ENCODE peak calls at places on chromosomes 13 and 19, in ten cellular contexts. One of them, this sample, is unnamed. For H3K27me3, the result is how much of the 10 kb centered on the place peaks cover.

GRCh38 chr19:15332311-15332996 is at the start of gene BRD4:
- DNase-seq in SK-N-SH: peak
- DNase-seq in CD8-positive, alpha-beta memory T cell: peak
- DNase-seq in tibial artery: peak
- DNase-seq in neuronal stem cell: peak
- DNase-seq in mesendoderm: peak
- DNase-seq in psoas muscle: peak
- DNase-seq in brain microvascular endothelial cell: no peak
- DNase-seq in ascending aorta: no peak
- DNase-seq in H1: no peak
- DNase-seq in this sample: no peak

GRCh38 chr13:95660981-95661581 is 15.9 kb upstream of the DNAJC3 start:
- DNase-seq in ascending aorta: no peak
- DNase-seq in CD8-positive, alpha-beta memory T cell: no peak
- DNase-seq in psoas muscle: no peak
- DNase-seq in SK-N-SH: peak
- DNase-seq in tibial artery: no peak
- DNase-seq in neuronal stem cell: no peak
- DNase-seq in brain microvascular endothelial cell: peak
- DNase-seq in H1: no peak
- DNase-seq in mesendoderm: peak
- DNase-seq in this sample: no peak

GRCh38 chr19:51129716-51130115 is 5.0 kb downstream of the SIGLEC9 start:
- DNase-seq in mesendoderm: no peak
- DNase-seq in H1: no peak
- DNase-seq in tibial artery: peak
- DNase-seq in neuronal stem cell: no peak
- DNase-seq in SK-N-SH: no peak
- DNase-seq in CD8-positive, alpha-beta memory T cell: no peak
- DNase-seq in brain microvascular endothelial cell: no peak
- DNase-seq in ascending aorta: no peak
- DNase-seq in psoas muscle: no peak
- DNase-seq in this sample: no peak

GRCh38 chr19:13712767-13713201 is 51.5 kb upstream of the MRI1 start:
- DNase-seq in H1: no peak
- DNase-seq in brain microvascular endothelial cell: no peak
- DNase-seq in tibial artery: no peak
- DNase-seq in neuronal stem cell: no peak
- DNase-seq in mesendoderm: no peak
- DNase-seq in ascending aorta: no peak
- DNase-seq in CD8-positive, alpha-beta memory T cell: no peak
- DNase-seq in psoas muscle: no peak
- DNase-seq in SK-N-SH: no peak
- DNase-seq in this sample: no peak

GRCh38 chr19:51903192-51903591 is 1.6 kb downstream of the ZNF649 start:
- DNase-seq in mesendoderm: peak
- DNase-seq in tibial artery: no peak
- DNase-seq in brain microvascular endothelial cell: no peak
- DNase-seq in SK-N-SH: no peak
- DNase-seq in H1: no peak
- DNase-seq in psoas muscle: no peak
- DNase-seq in CD8-positive, alpha-beta memory T cell: no peak
- DNase-seq in neuronal stem cell: no peak
- DNase-seq in ascending aorta: no peak
- DNase-seq in this sample: no peak

GRCh38 chr19:5961969-5962945 is 15.7 kb downstream of the RANBP3 start:
- DNase-seq in SK-N-SH: no peak
- DNase-seq in ascending aorta: no peak
- DNase-seq in H1: no peak
- DNase-seq in mesendoderm: no peak
- DNase-seq in neuronal stem cell: no peak
- DNase-seq in psoas muscle: no peak
- DNase-seq in brain microvascular endothelial cell: peak
- DNase-seq in CD8-positive, alpha-beta memory T cell: peak
- DNase-seq in tibial artery: no peak
- DNase-seq in this sample: no peak

GRCh38 chr19:8505680-8506401 is 3.4 kb upstream of the PRAM1 start:
- DNase-seq in brain microvascular endothelial cell: peak
- DNase-seq in H1: peak
- DNase-seq in mesendoderm: peak
- DNase-seq in ascending aorta: no peak
- DNase-seq in tibial artery: peak
- DNase-seq in SK-N-SH: peak
- DNase-seq in neuronal stem cell: peak
- DNase-seq in psoas muscle: peak
- DNase-seq in CD8-positive, alpha-beta memory T cell: peak
- DNase-seq in this sample: peak

GRCh38 chr19:35363711-35364425 is 5.6 kb downstream of the FFAR3 start:
- DNase-seq in tibial artery: no peak
- DNase-seq in neuronal stem cell: no peak
- DNase-seq in brain microvascular endothelial cell: no peak
- DNase-seq in CD8-positive, alpha-beta memory T cell: no peak
- DNase-seq in H1: no peak
- DNase-seq in ascending aorta: no peak
- DNase-seq in psoas muscle: no peak
- DNase-seq in SK-N-SH: no peak
- DNase-seq in mesendoderm: no peak
- DNase-seq in this sample: no peak

GRCh38 chr19:53907193-53907581 is 1.9 kb upstream of the CACNG7 start:
- DNase-seq in CD8-positive, alpha-beta memory T cell: no peak
- DNase-seq in H1: no peak
- DNase-seq in neuronal stem cell: no peak
- DNase-seq in SK-N-SH: peak
- DNase-seq in brain microvascular endothelial cell: no peak
- DNase-seq in psoas muscle: no peak
- DNase-seq in ascending aorta: no peak
- DNase-seq in tibial artery: no peak
- DNase-seq in mesendoderm: no peak
- DNase-seq in this sample: no peak
- H3K27me3 ChIP-seq in CD8-positive, alpha-beta memory T cell: under half
- H3K27me3 ChIP-seq in H1: under half
- H3K27me3 ChIP-seq in neuronal stem cell: under half
- H3K27me3 ChIP-seq in SK-N-SH: under half
- H3K27me3 ChIP-seq in brain microvascular endothelial cell: under half
- H3K27me3 ChIP-seq in psoas muscle: under half
- H3K27me3 ChIP-seq in ascending aorta: under half
- H3K27me3 ChIP-seq in tibial artery: under half
- H3K27me3 ChIP-seq in mesendoderm: under half
- H3K27me3 ChIP-seq in this sample: under half

GRCh38 chr19:1746401-1747284 is 6.7 kb upstream of the ONECUT3 start:
- DNase-seq in CD8-positive, alpha-beta memory T cell: no peak
- DNase-seq in H1: peak
- DNase-seq in ascending aorta: no peak
- DNase-seq in mesendoderm: peak
- DNase-seq in tibial artery: no peak
- DNase-seq in psoas muscle: no peak
- DNase-seq in brain microvascular endothelial cell: peak
- DNase-seq in SK-N-SH: no peak
- DNase-seq in neuronal stem cell: no peak
- DNase-seq in this sample: no peak
- H3K27me3 ChIP-seq in CD8-positive, alpha-beta memory T cell: half or more
- H3K27me3 ChIP-seq in H1: half or more
- H3K27me3 ChIP-seq in ascending aorta: under half
- H3K27me3 ChIP-seq in mesendoderm: half or more
- H3K27me3 ChIP-seq in tibial artery: under half
- H3K27me3 ChIP-seq in psoas muscle: under half
- H3K27me3 ChIP-seq in brain microvascular endothelial cell: half or more
- H3K27me3 ChIP-seq in SK-N-SH: half or more
- H3K27me3 ChIP-seq in neuronal stem cell: half or more
- H3K27me3 ChIP-seq in this sample: half or more

GRCh38 chr19:41933131-41933458 is 4.8 kb upstream of the ERFL start:
- DNase-seq in mesendoderm: no peak
- DNase-seq in tibial artery: no peak
- DNase-seq in psoas muscle: no peak
- DNase-seq in brain microvascular endothelial cell: no peak
- DNase-seq in neuronal stem cell: no peak
- DNase-seq in H1: no peak
- DNase-seq in CD8-positive, alpha-beta memory T cell: no peak
- DNase-seq in SK-N-SH: no peak
- DNase-seq in ascending aorta: no peak
- DNase-seq in this sample: no peak
- H3K27me3 ChIP-seq in mesendoderm: half or more
- H3K27me3 ChIP-seq in tibial artery: under half
- H3K27me3 ChIP-seq in psoas muscle: under half
- H3K27me3 ChIP-seq in brain microvascular endothelial cell: half or more
- H3K27me3 ChIP-seq in neuronal stem cell: half or more
- H3K27me3 ChIP-seq in H1: half or more
- H3K27me3 ChIP-seq in CD8-positive, alpha-beta memory T cell: under half
- H3K27me3 ChIP-seq in SK-N-SH: under half
- H3K27me3 ChIP-seq in ascending aorta: under half
- H3K27me3 ChIP-seq in this sample: under half

GRCh38 chr19:39205449-39205764 is 1.3 kb upstream of the SYCN start:
- DNase-seq in ascending aorta: no peak
- DNase-seq in psoas muscle: no peak
- DNase-seq in H1: no peak
- DNase-seq in tibial artery: no peak
- DNase-seq in CD8-positive, alpha-beta memory T cell: no peak
- DNase-seq in neuronal stem cell: no peak
- DNase-seq in SK-N-SH: no peak
- DNase-seq in mesendoderm: no peak
- DNase-seq in brain microvascular endothelial cell: no peak
- DNase-seq in this sample: no peak

GRCh38 chr19:39200066-39200817 is 3.5 kb downstream of the NCCRP1 start:
- DNase-seq in SK-N-SH: no peak
- DNase-seq in ascending aorta: no peak
- DNase-seq in brain microvascular endothelial cell: no peak
- DNase-seq in mesendoderm: no peak
- DNase-seq in CD8-positive, alpha-beta memory T cell: no peak
- DNase-seq in H1: no peak
- DNase-seq in tibial artery: no peak
- DNase-seq in psoas muscle: no peak
- DNase-seq in neuronal stem cell: no peak
- DNase-seq in this sample: no peak

GRCh38 chr19:39203372-39204341 is at the start of gene SYCN:
- DNase-seq in ascending aorta: no peak
- DNase-seq in CD8-positive, alpha-beta memory T cell: no peak
- DNase-seq in H1: no peak
- DNase-seq in neuronal stem cell: no peak
- DNase-seq in mesendoderm: no peak
- DNase-seq in brain microvascular endothelial cell: no peak
- DNase-seq in SK-N-SH: peak
- DNase-seq in psoas muscle: no peak
- DNase-seq in tibial artery: no peak
- DNase-seq in this sample: no peak

GRCh38 chr19:39200818-39201145 is 3.3 kb downstream of the SYCN start:
- DNase-seq in psoas muscle: no peak
- DNase-seq in brain microvascular endothelial cell: no peak
- DNase-seq in H1: no peak
- DNase-seq in neuronal stem cell: no peak
- DNase-seq in tibial artery: no peak
- DNase-seq in ascending aorta: no peak
- DNase-seq in mesendoderm: no peak
- DNase-seq in CD8-positive, alpha-beta memory T cell: no peak
- DNase-seq in SK-N-SH: no peak
- DNase-seq in this sample: no peak

GRCh38 chr19:39202998-39203355 is 1.1 kb downstream of the SYCN start:
- DNase-seq in psoas muscle: no peak
- DNase-seq in ascending aorta: no peak
- DNase-seq in CD8-positive, alpha-beta memory T cell: no peak
- DNase-seq in H1: no peak
- DNase-seq in mesendoderm: no peak
- DNase-seq in tibial artery: no peak
- DNase-seq in SK-N-SH: no peak
- DNase-seq in neuronal stem cell: no peak
- DNase-seq in brain microvascular endothelial cell: no peak
- DNase-seq in this sample: no peak
- H3K27me3 ChIP-seq in psoas muscle: under half
- H3K27me3 ChIP-seq in ascending aorta: under half
- H3K27me3 ChIP-seq in CD8-positive, alpha-beta memory T cell: under half
- H3K27me3 ChIP-seq in H1: under half
- H3K27me3 ChIP-seq in mesendoderm: under half
- H3K27me3 ChIP-seq in tibial artery: under half
- H3K27me3 ChIP-seq in SK-N-SH: under half
- H3K27me3 ChIP-seq in neuronal stem cell: under half
- H3K27me3 ChIP-seq in brain microvascular endothelial cell: under half
- H3K27me3 ChIP-seq in this sample: under half

DNA sequence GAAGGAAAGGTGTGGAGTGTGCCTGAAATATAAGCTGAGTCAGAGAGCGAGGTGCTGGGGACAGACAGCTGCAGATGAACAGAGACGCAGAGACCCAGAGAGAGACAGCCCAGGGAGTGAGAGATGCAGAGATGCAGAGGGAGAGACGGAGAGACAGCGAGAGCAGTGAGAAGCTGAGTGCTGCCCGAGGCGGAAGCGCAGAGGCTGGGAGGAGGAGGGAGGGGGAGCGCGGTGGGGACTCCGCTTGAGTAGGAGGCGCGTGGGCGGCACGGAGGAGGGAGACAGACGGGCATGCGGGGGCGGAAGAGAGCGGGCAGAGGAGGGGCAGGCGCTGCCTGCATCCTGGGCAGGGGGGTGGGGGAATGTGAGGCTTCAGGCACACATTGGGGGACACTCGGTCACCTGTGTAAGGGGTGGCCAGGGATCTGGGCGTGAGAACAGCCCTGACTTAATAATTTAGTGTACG is 25.7 kb downstream of the SLC8A2 start:
- DNase-seq in ascending aorta: no peak
- DNase-seq in neuronal stem cell: no peak
- DNase-seq in H1: no peak
- DNase-seq in psoas muscle: peak
- DNase-seq in tibial artery: no peak
- DNase-seq in mesendoderm: no peak
- DNase-seq in CD8-positive, alpha-beta memory T cell: peak
- DNase-seq in SK-N-SH: peak
- DNase-seq in brain microvascular endothelial cell: no peak
- DNase-seq in this sample: no peak
- H3K27me3 ChIP-seq in ascending aorta: under half
- H3K27me3 ChIP-seq in neuronal stem cell: half or more
- H3K27me3 ChIP-seq in H1: under half
- H3K27me3 ChIP-seq in psoas muscle: under half
- H3K27me3 ChIP-seq in tibial artery: under half
- H3K27me3 ChIP-seq in mesendoderm: under half
- H3K27me3 ChIP-seq in CD8-positive, alpha-beta memory T cell: under half
- H3K27me3 ChIP-seq in SK-N-SH: under half
- H3K27me3 ChIP-seq in brain microvascular endothelial cell: under half
- H3K27me3 ChIP-seq in this sample: under half